ENCODE peak calls at places on chromosomes 13 and 19, in eight cellular contexts. H is stimulated activated CD4-positive, alpha-beta T cell treated with anti-CD3 and anti-CD28 coated beads, Interleukin-1b, Interleukin-23, amount 100 ng/mL, for 24 hours; A is stimulated activated CD8-positive, alpha-beta memory T cell treated with anti-CD3 and anti-CD28 coated beads, Interleukin-4, amount 100 ng/mL, for 1 hour; M is right atrium auricular region; U is left kidney; J is cardiac fibroblast; Q is C1 segment of cervical spinal cord; W is activated gamma-delta T cell treated with anti-CD3 and anti-CD28 coated beads, Interleukin-2, amount 50 U/mL, for 16 hours. T is an unnamed sample.

GRCh38 chr13:98938801-98939200 is 39.1 kb downstream of the DOCK9 start:
- DNase-seq in H (no peak), A (no peak), M (no peak), U (peak; percentile 73), J (no peak), Q (no peak), W (no peak), T (no peak)

GRCh38 chr13:103883152-103883551 is 816.9 kb upstream of the SLC10A2 start:
- DNase-seq in H (no peak), A (no peak), M (peak; percentile 90), U (peak; percentile 93), J (peak; percentile 97), Q (peak; percentile 74), W (no peak), T (no peak)

GRCh38 chr13:67829641-67830040 is 599.5 kb upstream of the PCDH9 start:
- DNase-seq in H (no peak), A (no peak), M (no peak), U (no peak), J (no peak), Q (no peak), W (no peak), T (no peak)

GRCh38 chr19:31274964-31275319 is 74.3 kb downstream of the TSHZ3 start:
- DNase-seq in H (no peak), A (no peak), M (no peak), U (no peak), J (no peak), Q (no peak), W (no peak), T (no peak)

GRCh38 chr19:1646931-1647663 is 5.3 kb downstream of the TCF3 start:
- DNase-seq in H (no peak), A (no peak), M (no peak), U (no peak), J (no peak), Q (no peak), W (no peak), T (no peak)

GRCh38 chr13:112893570-112894422 is 75.2 kb upstream of the MCF2L start:
- DNase-seq in H (no peak), A (no peak), M (no peak), U (peak; percentile 92), J (peak; percentile 22), Q (no peak), W (no peak), T (no peak)

GRCh38 chr13:47112205-47112896 is 215.5 kb upstream of the HTR2A start:
- DNase-seq in H (no peak), A (no peak), M (no peak), U (no peak), J (peak; percentile 35), Q (no peak), W (no peak), T (no peak)

GRCh38 chr13:45473627-45474026 is 8.9 kb downstream of the COG3 start:
- DNase-seq in H (no peak), A (no peak), M (no peak), U (no peak), J (no peak), Q (no peak), W (no peak), T (no peak)

GRCh38 chr13:68066879-68067513 is 836.9 kb upstream of the PCDH9 start:
- DNase-seq in H (no peak), A (no peak), M (no peak), U (no peak), J (no peak), Q (no peak), W (no peak), T (no peak)

GRCh38 chr19:6150289-6150688 is 14.8 kb downstream of the ACSBG2 start:
- DNase-seq in H (no peak), A (no peak), M (no peak), U (no peak), J (peak; percentile 11), Q (no peak), W (no peak), T (no peak)

GRCh38 chr13:47218611-47219010 is 321.8 kb upstream of the HTR2A start:
- DNase-seq in H (no peak), A (no peak), M (no peak), U (no peak), J (peak; percentile 48), Q (no peak), W (no peak), T (no peak)

GRCh38 chr19:35301961-35302360 is 10.0 kb downstream of the MAG start:
- DNase-seq in H (no peak), A (no peak), M (no peak), U (no peak), J (no peak), Q (no peak), W (no peak), T (no peak)

T was measured in T-helper 17 cell.